ENCODE peak calls at places on chromosomes 5 and 9, in four cellular contexts. One of them, this sample, is unnamed.

GRCh38 chr5:87649455-87649854 is 236.7 kb upstream of the CCNH start:
- DNase-seq in HTR-8/SVneo: no peak
- DNase-seq in H4: peak; percentile 13
- DNase-seq in lung microvascular endothelial cell: no peak
- DNase-seq in this sample: no peak

GRCh38 chr5:144202072-144202471 is 31.4 kb downstream of the KCTD16 start:
- DNase-seq in HTR-8/SVneo: no peak
- DNase-seq in H4: peak; percentile 51
- DNase-seq in lung microvascular endothelial cell: peak; percentile 26
- DNase-seq in this sample: no peak

GRCh38 chr9:129073404-129073803 is 7.5 kb upstream of the DOLPP1 start:
- DNase-seq in HTR-8/SVneo: no peak
- DNase-seq in H4: no peak
- DNase-seq in lung microvascular endothelial cell: no peak
- DNase-seq in this sample: no peak

GRCh38 chr5:122473138-122473843 is 161.3 kb downstream of the SNCAIP start:
- DNase-seq in HTR-8/SVneo: no peak
- DNase-seq in H4: peak; percentile 62
- DNase-seq in lung microvascular endothelial cell: no peak
- DNase-seq in this sample: no peak

GRCh38 chr5:108749130-108749861 is 1.6 kb downstream of the FER start:
- DNase-seq in HTR-8/SVneo: peak; percentile 67
- DNase-seq in H4: peak; percentile 21
- DNase-seq in lung microvascular endothelial cell: peak; percentile 20
- DNase-seq in this sample: peak; percentile 44

GRCh38 chr9:99749641-99750040 is 72.0 kb upstream of the NR4A3 start:
- DNase-seq in HTR-8/SVneo: no peak
- DNase-seq in H4: no peak
- DNase-seq in lung microvascular endothelial cell: no peak
- DNase-seq in this sample: no peak

GRCh38 chr9:103319979-103320378 is 324.8 kb downstream of the CYLC2 start:
- DNase-seq in HTR-8/SVneo: no peak
- DNase-seq in H4: peak; percentile 5
- DNase-seq in lung microvascular endothelial cell: no peak
- DNase-seq in this sample: peak; percentile 6

GRCh38 chr5:137442660-137443059 is 56.5 kb downstream of the SPOCK1 start:
- DNase-seq in HTR-8/SVneo: no peak
- DNase-seq in H4: no peak
- DNase-seq in lung microvascular endothelial cell: no peak
- DNase-seq in this sample: no peak

GRCh38 chr5:108857905-108858304 is 110.2 kb downstream of the FER start:
- DNase-seq in HTR-8/SVneo: no peak
- DNase-seq in H4: no peak
- DNase-seq in lung microvascular endothelial cell: no peak
- DNase-seq in this sample: no peak

GRCh38 chr5:142357469-142358090 is 32.8 kb upstream of the SPRY4 start:
- DNase-seq in HTR-8/SVneo: no peak
- DNase-seq in H4: no peak
- DNase-seq in lung microvascular endothelial cell: peak; percentile 2
- DNase-seq in this sample: no peak

GRCh38 chr9:25994605-25995004 is 316.4 kb upstream of the TUSC1 start:
- DNase-seq in HTR-8/SVneo: no peak
- DNase-seq in H4: no peak
- DNase-seq in lung microvascular endothelial cell: peak; percentile 25
- DNase-seq in this sample: no peak

GRCh38 chr9:37531699-37532098 is 44.5 kb downstream of the FBXO10 start:
- DNase-seq in HTR-8/SVneo: no peak
- DNase-seq in H4: no peak
- DNase-seq in lung microvascular endothelial cell: no peak
- DNase-seq in this sample: no peak

GRCh38 chr5:127536687-127537086 is 19.2 kb downstream of the PRRC1 start:
- DNase-seq in HTR-8/SVneo: no peak
- DNase-seq in H4: no peak
- DNase-seq in lung microvascular endothelial cell: peak; percentile 16
- DNase-seq in this sample: peak; percentile 37

GRCh38 chr9:114968710-114969109 is 38.3 kb upstream of the TNFSF8 start:
- DNase-seq in HTR-8/SVneo: peak; percentile 8
- DNase-seq in H4: no peak
- DNase-seq in lung microvascular endothelial cell: peak; percentile 7
- DNase-seq in this sample: no peak

GRCh38 chr5:118548761-118549160 is 439.6 kb downstream of the DTWD2 start:
- DNase-seq in HTR-8/SVneo: peak; percentile 17
- DNase-seq in H4: peak; percentile 27
- DNase-seq in lung microvascular endothelial cell: no peak
- DNase-seq in this sample: peak; percentile 12

GRCh38 chr9:86321373-86321772 is 32.8 kb downstream of the TUT7 start:
- DNase-seq in HTR-8/SVneo: no peak
- DNase-seq in H4: peak; percentile 19
- DNase-seq in lung microvascular endothelial cell: peak; percentile 33
- DNase-seq in this sample: peak; percentile 20

This sample was measured in ACHN.